ENCODE peak calls at places on chromosomes 4 and X, in four cellular contexts. D is esophagus squamous epithelium, O is thoracic aorta, R is colonic mucosa. M is an unnamed sample.

GRCh38 chr4:65367306-65367705 is 303.0 kb downstream of the EPHA5 start:
- DNase-seq in O (no peak), D (no peak), R (no peak), M (no peak)

GRCh38 chr4:183626168-183626567 is 32.8 kb downstream of the RWDD4 start:
- DNase-seq in O (no peak), R (no peak), D (no peak), M (peak)

GRCh38 chr4:143251781-143252180 is 67.1 kb downstream of the USP38 start:
- DNase-seq in D (no peak), O (no peak), R (no peak), M (peak)

GRCh38 chr4:68076194-68076593 is 53.5 kb downstream of the TMPRSS11F start:
- DNase-seq in R (no peak), D (no peak), O (no peak), M (no peak)

GRCh38 chr4:87853108-87853507 is 20.3 kb downstream of the MEPE start:
- DNase-seq in D (no peak), O (no peak), R (no peak), M (no peak)

GRCh38 chrX:153864561-153865320 is 21.2 kb downstream of the L1CAM start:
- DNase-seq in O (no peak), R (no peak), D (no peak), M (no peak)

GRCh38 chr4:58166496-58166895 is 1056.3 kb upstream of the IGFBP7 start:
- DNase-seq in R (no peak), D (no peak), O (no peak), M (no peak)

GRCh38 chr4:174873931-174874330 is 44.2 kb upstream of the ADAM29 start:
- DNase-seq in R (no peak), D (no peak), O (no peak), M (no peak)

GRCh38 chrX:22340022-22340616 is 67.4 kb downstream of the CBLL2 start:
- DNase-seq in R (no peak), O (no peak), D (no peak), M (no peak)

GRCh38 chr4:175562537-175562936 is 249.5 kb downstream of the GPM6A start:
- DNase-seq in O (no peak), D (no peak), R (no peak), M (no peak)

GRCh38 chrX:17413228-17413627 is 38.2 kb downstream of the NHS start:
- DNase-seq in D (no peak), O (no peak), R (no peak), M (no peak)

GRCh38 chr4:87679449-87680169 is 29.5 kb downstream of the DMP1 start:
- DNase-seq in D (no peak), O (peak), R (no peak), M (no peak)

GRCh38 chrX:15546745-15547144 is 46.1 kb downstream of the BMX start:
- DNase-seq in O (no peak), R (no peak), D (no peak), M (no peak)

GRCh38 chrX:129833153-129834004 is 10.3 kb downstream of the ZDHHC9 start:
- DNase-seq in D (no peak), R (no peak), O (no peak), M (no peak)

GRCh38 chrX:143669395-143669794 is 33.5 kb upstream of the SLITRK4 start:
- DNase-seq in O (no peak), R (no peak), D (no peak), M (no peak)

GRCh38 chr4:112234952-112235609 is 3.5 kb downstream of the AP1AR start:
- DNase-seq in O (peak), R (peak), D (no peak), M (no peak)

GRCh38 chr4:180333156-180333555 is 1910.0 kb upstream of the TENM3 start:
- DNase-seq in R (no peak), O (no peak), D (no peak), M (no peak)

GRCh38 chr4:138241281-138242075 is 671 bp downstream of the SLC7A11 start:
- DNase-seq in O (no peak), R (peak), D (no peak), M (no peak)

GRCh38 chr4:18536420-18536819 is 514.9 kb upstream of the LCORL start:
- DNase-seq in O (no peak), R (no peak), D (no peak), M (no peak)

GRCh38 chrX:72141372-72142004 is 9.8 kb upstream of the RTL5 start:
- DNase-seq in O (no peak), R (no peak), D (no peak), M (no peak)

GRCh38 chrX:115142057-115142456 is 47.2 kb upstream of the RBMXL3 start:
- DNase-seq in D (no peak), R (no peak), O (no peak), M (no peak)

GRCh38 chr4:89482248-89482647 is 174.6 kb upstream of the GPRIN3 start:
- DNase-seq in D (no peak), R (no peak), O (no peak), M (peak)

GRCh38 chrX:40165861-40166260 is 68.1 kb upstream of the BCOR start:
- DNase-seq in O (no peak), D (no peak), R (no peak), M (no peak)

GRCh38 chrX:153766871-153767673 is 3.0 kb downstream of the PLXNB3 start:
- DNase-seq in O (no peak), D (no peak), R (no peak), M (no peak)

GRCh38 chr4:129515356-129515755 is 419.4 kb downstream of the C4orf33 start:
- DNase-seq in R (no peak), O (no peak), D (no peak), M (no peak)

GRCh38 chr4:124936427-124936826 is 223.9 kb upstream of the ANKRD50 start:
- DNase-seq in D (no peak), R (no peak), O (no peak), M (peak)

GRCh38 chr4:100095729-100096595 is 94.3 kb downstream of the DDIT4L start:
- DNase-seq in R (peak), D (no peak), O (peak), M (no peak)

GRCh38 chr4:55736605-55737183 is 82.9 kb upstream of the EXOC1L start:
- DNase-seq in O (no peak), R (no peak), D (no peak), M (no peak)

GRCh38 chr4:6235012-6235411 is 34.6 kb upstream of the WFS1 start:
- DNase-seq in O (no peak), D (no peak), R (no peak), M (no peak)

GRCh38 chrX:98191003-98191402 is 1307.3 kb downstream of the RPA4 start:
- DNase-seq in O (no peak), D (no peak), R (no peak), M (no peak)

GRCh38 chr4:93103042-93103441 is 725.5 kb upstream of the ATOH1 start:
- DNase-seq in R (no peak), O (no peak), D (no peak), M (no peak)

GRCh38 chr4:107913283-107913899 is 18.0 kb upstream of the CYP2U1 start:
- DNase-seq in R (peak), D (no peak), O (peak), M (peak)

DNA sequence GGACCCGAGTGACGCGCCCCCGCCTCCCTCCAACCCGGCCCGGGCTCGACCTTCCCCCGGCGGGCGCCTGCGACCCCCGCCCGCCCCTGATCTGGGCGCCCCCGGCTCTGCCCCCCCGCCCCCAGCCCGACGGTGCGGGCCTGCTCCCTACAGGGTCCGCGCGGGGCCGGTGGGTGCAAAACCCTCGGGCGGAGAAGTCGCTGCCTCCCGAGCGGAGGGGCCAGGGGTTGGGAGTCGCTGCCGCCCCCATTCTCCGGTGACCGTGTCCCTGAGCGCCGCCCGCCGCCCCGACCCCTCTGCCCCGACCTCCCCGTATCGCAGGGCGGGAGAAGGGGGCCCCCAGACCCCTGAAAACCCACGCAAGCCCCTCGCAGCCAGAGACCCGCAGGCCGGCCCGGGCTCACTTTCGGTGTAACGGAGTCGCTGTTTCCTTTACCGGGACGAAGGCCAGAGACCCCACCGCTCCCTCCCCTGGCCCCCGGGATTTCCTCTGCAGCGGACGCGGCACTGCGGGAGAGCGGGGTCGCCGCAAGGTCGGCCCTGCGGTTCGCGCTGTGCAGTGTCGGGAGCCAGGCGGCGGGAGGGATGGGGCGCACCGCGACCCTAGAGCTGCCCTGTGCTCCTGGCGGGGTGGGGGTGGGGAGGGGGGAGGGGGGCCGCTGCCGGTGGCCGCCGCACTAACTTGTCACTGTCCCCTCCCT is 729 bp upstream of the CPLX1 start:
- DNase-seq in D (no peak), O (no peak), R (no peak), M (no peak)
- H3K4me3 ChIP-seq in D (no peak), O (peak), R (no peak), M (peak)

DNA sequence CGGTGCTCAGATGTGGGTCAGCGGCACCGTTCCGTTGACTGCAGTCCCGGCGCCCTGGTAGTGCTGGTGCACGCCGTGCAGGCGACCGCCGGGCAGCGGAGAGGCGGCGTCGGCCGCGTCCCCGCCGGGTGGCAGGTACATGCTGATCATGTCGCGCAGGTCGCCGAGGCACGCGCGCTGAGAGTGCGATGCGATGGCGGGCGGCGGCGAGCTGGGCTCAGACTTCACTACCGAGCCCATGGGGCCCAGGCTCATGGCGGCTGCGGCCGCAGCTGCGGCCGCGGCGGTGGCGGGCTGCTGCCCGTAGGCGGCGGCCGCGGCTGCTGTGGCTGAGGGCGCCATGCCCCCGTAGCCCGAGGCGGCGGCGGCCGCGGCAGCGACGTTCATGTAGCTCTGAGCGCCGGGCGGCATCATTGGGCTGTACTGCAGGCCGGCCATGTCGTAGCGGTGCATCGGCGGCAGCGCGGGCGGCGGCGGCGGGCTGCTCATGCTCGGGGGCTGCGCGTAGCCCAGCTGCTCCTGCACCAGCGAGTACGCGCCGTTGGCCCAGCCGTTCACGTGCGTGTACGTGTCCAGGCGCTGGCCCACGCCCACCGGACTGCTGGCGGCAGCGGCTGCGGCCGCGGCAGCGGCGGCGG is 1.0 kb downstream of the SOX3 start:
- DNase-seq in D (no peak), R (no peak), O (no peak), M (no peak)
- H3K4me3 ChIP-seq in D (no peak), R (no peak), O (peak), M (no peak)

GRCh38 chr4:48985976-48986653 is at the start of gene CWH43:
- DNase-seq in O (no peak), R (peak), D (no peak), M (no peak)
- H3K4me3 ChIP-seq in O (peak), R (peak), D (peak), M (peak)

DNA sequence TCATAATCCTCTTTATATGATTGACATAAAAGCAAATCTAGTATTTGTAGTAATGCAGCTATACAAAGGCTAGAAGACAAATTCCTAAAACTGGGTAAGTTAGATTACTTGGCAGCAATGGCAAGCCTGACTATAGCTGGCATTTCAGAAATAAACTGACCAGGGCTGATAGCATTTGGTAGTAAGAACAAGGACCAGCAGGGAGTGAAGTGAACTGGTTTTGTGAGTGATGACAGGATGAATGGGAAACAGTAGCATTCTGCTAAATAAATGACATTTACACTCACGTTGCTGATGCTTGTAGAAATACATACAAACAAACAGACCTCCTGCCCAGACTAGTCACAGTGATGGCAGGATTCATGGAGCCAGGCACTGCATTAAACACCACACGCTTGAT is 31.5 kb upstream of the TNIP3 start:
- DNase-seq in O (no peak), D (no peak), R (no peak), M (no peak)
- H3K4me3 ChIP-seq in O (no peak), D (no peak), R (no peak), M (no peak)

GRCh38 chr4:16196482-16197393 is 29.5 kb downstream of the TAPT1 start:
- DNase-seq in D (no peak), R (peak), O (no peak), M (peak)
- H3K4me3 ChIP-seq in D (no peak), R (no peak), O (peak), M (peak)

DNA sequence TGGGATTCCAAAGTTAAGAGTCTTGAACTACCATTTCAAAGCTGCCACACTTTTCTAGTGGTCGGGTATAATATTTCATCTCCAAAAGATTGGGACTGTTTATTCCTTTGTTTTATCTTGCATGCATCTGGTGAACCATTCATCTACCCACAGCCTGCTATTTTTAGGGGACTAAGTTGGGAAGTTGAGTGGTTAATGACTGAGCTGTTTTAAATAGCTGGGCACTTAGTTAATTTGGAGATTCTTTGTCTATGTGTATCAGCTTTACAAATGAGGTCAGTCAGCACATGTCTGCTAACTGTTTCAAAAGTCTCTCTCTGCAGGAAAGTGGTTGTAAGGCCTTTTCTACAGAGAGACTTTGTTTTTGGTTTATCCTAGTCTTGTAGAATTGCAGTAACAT is 8.1 kb downstream of the BMP2K start:
- DNase-seq in R (no peak), O (no peak), D (no peak), M (no peak)
- H3K4me3 ChIP-seq in R (no peak), O (no peak), D (no peak), M (no peak)